ENCODE peak calls at places on chromosomes 1 and 21, in four cellular contexts. R, I, W and M are unnamed samples.
A peak's percentile ranks its signal among the peaks of the same experiment; 100 is the strongest.

GRCh38 chr1:102834688-102835320 is 273.5 kb downstream of the COL11A1 start:
- DNase-seq in W (no peak), R (no peak), I (no peak), M (no peak)

GRCh38 chr1:244011251-244011650 is 39.8 kb upstream of the ZBTB18 start:
- DNase-seq in W (no peak), I (no peak), R (no peak), M (no peak)

GRCh38 chr1:195763146-195763906 is 844.9 kb downstream of the KCNT2 start:
- DNase-seq in W (no peak), R (no peak), I (no peak), M (no peak)

GRCh38 chr1:164746677-164747076 is 187.7 kb downstream of the PBX1 start:
- DNase-seq in I (no peak), R (no peak), W (no peak), M (no peak)

GRCh38 chr21:16134134-16134533 is 404.4 kb downstream of the USP25 start:
- DNase-seq in I (no peak), R (no peak), W (no peak), M (no peak)

GRCh38 chr1:153534933-153535663 is 693 bp downstream of the S100A6 start:
- DNase-seq in I (peak; percentile 50), R (peak; percentile 67), W (no peak), M (no peak)

GRCh38 chr1:58768971-58769808 is 14.7 kb downstream of the JUN start:
- DNase-seq in W (peak; percentile 69), I (peak; percentile 72), R (peak; percentile 56), M (no peak)

GRCh38 chr1:94227624-94228023 is 9.8 kb downstream of the ARHGAP29 start:
- DNase-seq in R (no peak), W (no peak), I (no peak), M (no peak)

GRCh38 chr1:6448749-6449631 is 17.0 kb downstream of the TNFRSF25 start:
- DNase-seq in R (no peak), W (no peak), I (no peak), M (no peak)

GRCh38 chr21:42346866-42347600 is 3.8 kb downstream of the TFF2 start:
- DNase-seq in R (peak; percentile 44), I (no peak), W (no peak), M (no peak)

GRCh38 chr21:34986561-34987533 is 62.3 kb downstream of the RUNX1 start:
- DNase-seq in R (peak; percentile 72), I (no peak), W (no peak), M (peak; percentile 60)

GRCh38 chr1:10217748-10218441 is 7.5 kb downstream of the KIF1B start:
- DNase-seq in I (no peak), W (no peak), R (no peak), M (no peak)

DNA sequence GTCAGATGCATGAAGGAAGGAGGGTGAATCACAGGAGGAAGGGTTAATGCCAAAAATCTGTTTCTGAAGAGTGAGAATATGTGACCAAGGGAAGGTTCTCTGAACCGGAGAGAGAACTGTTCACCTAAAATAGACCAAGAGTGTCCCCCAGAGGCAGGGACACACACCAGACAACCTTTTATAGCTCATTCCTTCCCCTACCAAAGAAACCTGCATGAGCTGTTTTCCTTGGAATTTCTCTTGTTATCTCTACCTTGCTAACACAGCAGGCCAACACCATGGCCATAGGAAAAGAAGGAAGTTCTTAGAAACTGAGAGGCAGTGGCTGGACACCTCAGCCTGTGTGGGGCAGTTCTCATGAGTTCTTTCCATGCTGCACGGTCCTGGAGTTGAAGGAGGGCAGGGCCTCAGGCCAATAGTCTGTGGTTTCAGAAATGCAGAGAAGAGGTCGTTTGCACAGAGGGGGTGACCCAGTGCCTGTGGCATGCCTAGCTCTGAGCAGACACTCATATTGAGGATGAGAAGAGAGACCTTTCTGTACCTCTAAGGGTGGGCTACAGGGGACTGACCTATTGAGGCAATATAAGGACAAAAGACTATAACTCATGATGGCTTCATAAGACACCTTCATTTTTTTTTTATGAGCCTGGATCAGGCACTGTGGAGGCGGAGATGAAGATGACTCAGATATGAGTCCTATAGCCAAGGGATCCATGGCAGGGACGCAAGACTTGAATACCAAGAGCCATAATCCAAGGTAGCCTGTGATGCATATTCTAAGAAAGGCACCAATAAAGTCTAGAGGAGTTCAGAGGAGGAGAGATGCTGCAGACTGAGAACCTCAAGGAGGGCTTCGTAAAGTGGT is 39.4 kb downstream of the IGFN1 start:
- DNase-seq in R (peak; percentile 27), I (no peak), W (peak; percentile 88), M (peak; percentile 8)
- TF ChIP-seq CTCF in R (no peak), I (no peak), W (no peak), M (no peak)

DNA sequence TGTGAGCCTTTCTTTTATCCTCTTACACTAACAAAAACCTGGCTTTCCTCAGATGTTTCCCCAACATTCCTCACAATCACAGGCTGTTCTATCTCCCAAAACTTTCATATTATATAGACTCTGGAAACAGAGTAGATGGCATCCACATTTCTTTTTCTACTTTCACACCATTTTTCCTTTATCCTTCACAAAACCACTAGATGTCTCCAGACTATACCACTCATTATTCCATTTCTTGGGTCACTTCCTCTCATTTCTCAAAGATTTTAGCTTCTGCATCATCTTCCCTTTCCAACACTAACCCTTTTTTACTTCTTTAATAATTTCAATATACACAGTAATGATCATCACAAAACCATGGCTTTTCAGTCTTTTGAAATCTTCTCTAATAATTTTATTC is 286.0 kb upstream of the DEPDC1 start:
- DNase-seq in W (no peak), R (no peak), I (no peak), M (no peak)
- TF ChIP-seq CTCF in W (no peak), R (no peak), I (no peak), M (no peak)

GRCh38 chr1:221012087-221012486 is 132.8 kb downstream of the HLX start:
- DNase-seq in R (no peak), W (no peak), I (no peak), M (no peak)
- TF ChIP-seq CTCF in R (no peak), W (no peak), I (no peak), M (no peak)

DNA sequence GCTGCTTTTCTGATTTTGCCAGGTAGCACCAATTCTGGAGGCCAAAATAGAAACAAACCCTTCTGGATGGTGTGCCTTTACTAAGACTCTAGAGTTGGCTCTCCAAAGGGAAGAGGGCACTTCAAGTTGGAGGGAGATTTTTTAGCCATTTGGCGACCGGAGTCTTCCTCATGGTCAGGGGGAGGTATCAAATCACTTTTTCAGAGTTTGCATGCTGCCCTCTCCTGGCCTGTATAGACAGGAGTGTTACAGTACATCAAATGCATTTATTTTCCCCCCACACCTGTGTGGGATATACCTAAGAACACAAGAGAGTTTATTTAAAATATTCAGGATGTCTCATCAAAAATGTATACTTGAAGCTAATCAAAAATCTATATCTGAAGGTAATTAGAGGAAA is 3.2 kb downstream of the GREM2 start:
- DNase-seq in R (no peak), I (no peak), W (no peak), M (peak; percentile 25)
- TF ChIP-seq CTCF in R (no peak), I (no peak), W (no peak), M (peak; percentile 29)

DNA sequence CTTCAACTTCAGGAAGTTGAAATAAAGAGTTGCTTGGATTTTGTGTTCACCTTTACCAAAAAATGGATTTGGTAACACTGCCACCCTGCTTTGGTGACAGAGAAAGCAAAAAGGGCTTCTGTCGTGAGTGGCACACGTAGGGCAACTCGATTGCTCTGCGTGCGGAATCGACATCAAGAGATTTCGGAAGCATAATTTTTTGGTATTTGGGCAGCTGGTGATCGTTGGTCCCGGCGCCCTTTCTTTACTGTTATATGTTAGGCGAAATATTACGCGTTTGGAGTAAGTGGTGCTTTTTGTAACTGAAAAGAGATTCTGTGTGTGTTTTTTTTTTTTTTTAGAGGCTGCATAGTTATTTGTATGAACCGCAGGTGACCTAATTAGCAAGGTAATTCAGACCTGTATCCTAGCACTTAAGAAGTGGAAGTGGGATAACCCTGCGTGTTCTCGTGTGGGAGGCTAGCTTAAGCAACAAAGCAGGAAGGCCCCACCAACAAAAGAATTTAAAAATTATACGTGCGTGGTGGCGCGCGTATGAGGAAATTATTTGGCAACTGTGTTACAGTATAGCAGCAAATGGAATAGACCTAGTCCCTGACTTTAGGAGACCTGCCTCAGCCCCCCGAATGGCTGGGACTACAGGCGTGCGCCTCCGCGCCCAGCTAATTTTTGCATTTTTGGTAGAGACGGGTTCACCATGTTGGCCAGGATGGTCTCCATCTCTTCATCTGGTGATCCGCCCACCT is at the start of gene RNU11:
- DNase-seq in W (peak; percentile 88), R (peak; percentile 87), I (peak; percentile 80), M (peak; percentile 76)
- TF ChIP-seq CTCF in W (no peak), R (no peak), I (no peak), M (no peak)